ENCODE peak calls at places on chromosomes 5 and 9, in six cellular contexts. R is IMR-90, C is neuronal stem cell, Y is H1, E is mesenchymal stem cell, G is H9. V is an unnamed sample.

GRCh38 chr9:83166369-83166768 is 103.4 kb upstream of the RASEF start:
- DNase-seq in R (no peak), C (no peak), Y (no peak), E (no peak), G (no peak), V (no peak)

GRCh38 chr9:132864277-132864676 is 13.8 kb downstream of the AK8 start:
- DNase-seq in R (no peak), C (no peak), Y (no peak), E (no peak), G (no peak), V (no peak)

GRCh38 chr5:54581831-54582548 is 64.4 kb downstream of the SNX18 start:
- DNase-seq in R (peak; percentile 36), C (no peak), Y (no peak), E (no peak), G (no peak), V (no peak)

GRCh38 chr9:105142406-105143092 is 101.9 kb upstream of the SLC44A1 start:
- DNase-seq in R (peak; percentile 59), C (no peak), Y (no peak), E (no peak), G (no peak), V (peak; percentile 34)

GRCh38 chr9:131037336-131038255 is 28.6 kb downstream of the LAMC3 start:
- DNase-seq in R (peak; percentile 7), C (no peak), Y (no peak), E (no peak), G (no peak), V (no peak)

GRCh38 chr5:756171-756570 is 28.4 kb downstream of the ZDHHC11B start:
- DNase-seq in R (no peak), C (no peak), Y (no peak), E (no peak), G (peak; percentile 24), V (no peak)

GRCh38 chr9:106403081-106403480 is 459.9 kb upstream of the ZNF462 start:
- DNase-seq in R (no peak), C (no peak), Y (no peak), E (peak; percentile 76), G (no peak), V (peak; percentile 70)

GRCh38 chr9:103089357-103089756 is 94.2 kb downstream of the CYLC2 start:
- DNase-seq in R (no peak), C (no peak), Y (no peak), E (no peak), G (no peak), V (no peak)

GRCh38 chr9:113645972-113646241 is 182.4 kb downstream of the RGS3 start:
- DNase-seq in R (no peak), C (no peak), Y (no peak), E (no peak), G (peak; percentile 12), V (no peak)

GRCh38 chr9:7003876-7004275 is 246.1 kb downstream of the KDM4C start:
- DNase-seq in R (no peak), C (no peak), Y (no peak), E (no peak), G (no peak), V (no peak)

DNA sequence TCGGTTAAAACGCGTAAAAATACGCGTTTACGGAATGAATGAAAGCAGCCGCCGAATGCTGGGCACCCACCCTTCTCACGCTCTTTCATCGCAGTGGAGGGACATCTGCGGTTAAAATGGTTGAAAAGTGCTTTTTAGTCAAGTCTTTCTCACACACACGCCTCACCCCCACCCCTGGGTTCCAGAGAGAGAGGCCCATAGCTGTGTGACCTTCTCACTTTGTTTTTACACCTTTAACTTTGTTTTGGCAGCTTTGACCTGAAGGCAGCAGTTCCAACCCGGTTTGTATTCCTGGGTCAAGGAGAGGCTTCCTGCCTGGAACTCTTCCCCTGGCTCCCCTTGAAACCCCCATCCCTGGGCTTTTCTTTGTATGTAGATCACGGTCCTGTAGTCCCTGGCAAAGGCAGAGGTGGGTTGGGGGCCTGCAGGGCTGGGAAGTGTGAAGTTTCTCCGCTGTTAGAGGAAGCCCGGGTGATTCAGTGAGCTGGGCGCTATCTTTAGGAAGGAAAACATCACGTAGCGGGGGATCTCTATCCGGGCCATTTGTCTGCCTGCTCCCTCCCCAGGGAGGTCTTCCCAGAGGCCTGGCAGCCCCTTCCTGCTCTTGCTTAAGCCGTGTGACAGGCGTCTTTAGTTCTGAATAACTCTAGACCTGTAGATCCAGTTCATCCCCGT is 29.6 kb downstream of the SPRY4 start:
- DNase-seq in R (peak; percentile 23), C (no peak), Y (peak; percentile 69), E (peak; percentile 78), G (peak; percentile 69), V (peak; percentile 39)
- H2AK5ac ChIP-seq in R (peak overlapping the region; percentile 43), C (no peak overlapping the region), Y (no peak overlapping the region), E (peak overlapping the region; percentile 80), G (no peak overlapping the region), V (no peak overlapping the region)

GRCh38 chr5:35158627-35159369 is 71.5 kb downstream of the PRLR start:
- DNase-seq in R (no peak), C (no peak), Y (no peak), E (peak; percentile 35), G (no peak), V (no peak)
- H2BK5ac ChIP-seq in R (no peak overlapping the region), C (no peak overlapping the region), Y (no peak overlapping the region), E (no peak overlapping the region), G (no peak overlapping the region), V (no peak overlapping the region)

DNA sequence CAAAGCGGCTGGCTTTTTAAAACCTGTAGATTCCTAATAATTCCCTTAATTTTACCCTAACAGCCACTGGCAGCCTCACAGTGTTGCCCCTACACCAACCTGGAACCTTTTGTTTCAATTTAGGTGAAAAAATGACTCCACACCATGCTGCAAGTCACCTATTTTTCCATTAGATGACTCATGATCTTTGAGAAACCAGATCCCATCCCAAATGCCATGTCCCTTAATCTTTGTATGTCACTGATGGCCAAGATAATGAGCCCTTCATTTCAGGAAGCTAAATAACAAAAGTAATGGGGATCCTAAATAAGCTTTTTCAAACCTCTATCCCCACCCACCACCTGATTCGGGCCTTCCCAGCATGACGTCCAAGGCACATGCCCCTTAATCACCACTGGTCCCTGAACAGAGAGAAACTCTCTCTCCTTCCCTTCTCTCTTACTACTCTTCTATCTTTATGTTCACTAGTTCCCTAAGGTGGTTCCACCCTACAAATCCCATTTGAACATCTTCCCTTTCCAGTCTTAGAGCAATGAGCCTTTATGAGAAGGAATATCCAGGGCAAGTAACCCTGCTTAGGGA is 33.6 kb downstream of the ZNF608 start:
- DNase-seq in R (no peak), C (no peak), Y (no peak), E (no peak), G (no peak), V (no peak)
- H4K91ac ChIP-seq in R (no peak overlapping the region), C (no peak overlapping the region), Y (no peak overlapping the region), E (no peak overlapping the region), G (no peak overlapping the region), V (peak overlapping the region; percentile 6)

GRCh38 chr9:87307810-87308209 is 189.9 kb upstream of the DAPK1 start:
- DNase-seq in R (peak; percentile 26), C (no peak), Y (no peak), E (no peak), G (no peak), V (no peak)
- H2AK5ac ChIP-seq in R (no peak overlapping the region), C (no peak overlapping the region), Y (no peak overlapping the region), E (no peak overlapping the region), G (no peak overlapping the region), V (no peak overlapping the region)

DNA sequence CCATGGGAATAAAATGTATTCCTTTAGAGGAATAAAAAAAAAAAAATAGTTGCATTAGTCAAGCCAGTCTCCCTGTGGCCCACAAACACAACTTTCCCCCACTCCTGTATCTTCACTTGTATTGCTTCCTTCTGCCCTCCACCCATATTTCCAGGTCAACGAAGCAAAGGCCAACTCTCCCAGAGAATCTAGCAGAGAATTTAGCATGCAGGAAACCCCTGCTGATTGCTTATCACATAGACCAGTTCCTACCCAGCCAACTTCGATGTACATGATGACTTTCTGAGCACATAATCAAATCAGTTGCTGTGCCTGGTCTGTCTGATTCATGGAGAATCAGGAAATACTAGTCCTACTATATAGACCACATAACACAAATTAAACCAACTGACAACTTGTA is 257.4 kb downstream of the FAM114A2 start:
- DNase-seq in R (no peak), C (no peak), Y (no peak), E (peak; percentile 31), G (no peak), V (no peak)
- H2BK5ac ChIP-seq in R (no peak overlapping the region), C (no peak overlapping the region), Y (no peak overlapping the region), E (no peak overlapping the region), G (no peak overlapping the region), V (no peak overlapping the region)

V was measured in trophoblast cell.